ENCODE peak calls at places on chromosome 11, in seven cellular contexts. One of them, this sample, is unnamed.

GRCh38 chr11:36092314-36093030 is 148.6 kb downstream of the LDLRAD3 start:
- DNase-seq in left ventricle myocardium inferior: no peak
- DNase-seq in head of caudate nucleus: no peak
- DNase-seq in stimulated activated CD4-positive, alpha-beta T cell treated with anti-CD3 and anti-CD28 coated beads, Interleukin-15, amount 100 ng/mL, for 24 hours: no peak
- DNase-seq in glutamatergic neuron: no peak
- DNase-seq in activated T-cell treated with anti-CD3 and anti-CD28 coated beads for 1 hour: no peak
- DNase-seq in 8988T: no peak
- DNase-seq in this sample: no peak

GRCh38 chr11:15967966-15968365 is 388.4 kb downstream of the SOX6 start:
- DNase-seq in stimulated activated CD4-positive, alpha-beta T cell treated with anti-CD3 and anti-CD28 coated beads, Interleukin-15, amount 100 ng/mL, for 24 hours: no peak
- DNase-seq in left ventricle myocardium inferior: no peak
- DNase-seq in head of caudate nucleus: no peak
- DNase-seq in activated T-cell treated with anti-CD3 and anti-CD28 coated beads for 1 hour: no peak
- DNase-seq in glutamatergic neuron: no peak
- DNase-seq in 8988T: no peak
- DNase-seq in this sample: peak; percentile 7

GRCh38 chr11:20042717-20043392 is 117.4 kb downstream of the DBX1 start:
- DNase-seq in glutamatergic neuron: peak; percentile 54
- DNase-seq in 8988T: no peak
- DNase-seq in stimulated activated CD4-positive, alpha-beta T cell treated with anti-CD3 and anti-CD28 coated beads, Interleukin-15, amount 100 ng/mL, for 24 hours: no peak
- DNase-seq in head of caudate nucleus: no peak
- DNase-seq in left ventricle myocardium inferior: no peak
- DNase-seq in activated T-cell treated with anti-CD3 and anti-CD28 coated beads for 1 hour: no peak
- DNase-seq in this sample: no peak

GRCh38 chr11:113474362-113475159 is 637 bp downstream of the DRD2 start:
- DNase-seq in glutamatergic neuron: peak; percentile 66
- DNase-seq in left ventricle myocardium inferior: peak; percentile 69
- DNase-seq in 8988T: peak; percentile 81
- DNase-seq in head of caudate nucleus: peak; percentile 74
- DNase-seq in stimulated activated CD4-positive, alpha-beta T cell treated with anti-CD3 and anti-CD28 coated beads, Interleukin-15, amount 100 ng/mL, for 24 hours: peak; percentile 63
- DNase-seq in activated T-cell treated with anti-CD3 and anti-CD28 coated beads for 1 hour: peak; percentile 33
- DNase-seq in this sample: peak; percentile 72

GRCh38 chr11:75277991-75278790 is 37.6 kb downstream of the TPBGL start:
- DNase-seq in stimulated activated CD4-positive, alpha-beta T cell treated with anti-CD3 and anti-CD28 coated beads, Interleukin-15, amount 100 ng/mL, for 24 hours: no peak
- DNase-seq in head of caudate nucleus: no peak
- DNase-seq in glutamatergic neuron: no peak
- DNase-seq in 8988T: peak; percentile 8
- DNase-seq in left ventricle myocardium inferior: peak; percentile 6
- DNase-seq in activated T-cell treated with anti-CD3 and anti-CD28 coated beads for 1 hour: no peak
- DNase-seq in this sample: no peak

GRCh38 chr11:131897976-131898375 is 527.6 kb downstream of the NTM start:
- DNase-seq in stimulated activated CD4-positive, alpha-beta T cell treated with anti-CD3 and anti-CD28 coated beads, Interleukin-15, amount 100 ng/mL, for 24 hours: no peak
- DNase-seq in activated T-cell treated with anti-CD3 and anti-CD28 coated beads for 1 hour: no peak
- DNase-seq in left ventricle myocardium inferior: no peak
- DNase-seq in glutamatergic neuron: no peak
- DNase-seq in head of caudate nucleus: no peak
- DNase-seq in 8988T: no peak
- DNase-seq in this sample: no peak

GRCh38 chr11:72712168-72712721 is 38.0 kb upstream of the PDE2A start:
- DNase-seq in 8988T: no peak
- DNase-seq in left ventricle myocardium inferior: peak; percentile 68
- DNase-seq in glutamatergic neuron: no peak
- DNase-seq in stimulated activated CD4-positive, alpha-beta T cell treated with anti-CD3 and anti-CD28 coated beads, Interleukin-15, amount 100 ng/mL, for 24 hours: no peak
- DNase-seq in head of caudate nucleus: peak; percentile 47
- DNase-seq in activated T-cell treated with anti-CD3 and anti-CD28 coated beads for 1 hour: no peak
- DNase-seq in this sample: peak; percentile 69

GRCh38 chr11:115379528-115379927 is 124.7 kb downstream of the CADM1 start:
- DNase-seq in activated T-cell treated with anti-CD3 and anti-CD28 coated beads for 1 hour: no peak
- DNase-seq in left ventricle myocardium inferior: no peak
- DNase-seq in head of caudate nucleus: no peak
- DNase-seq in 8988T: no peak
- DNase-seq in stimulated activated CD4-positive, alpha-beta T cell treated with anti-CD3 and anti-CD28 coated beads, Interleukin-15, amount 100 ng/mL, for 24 hours: no peak
- DNase-seq in glutamatergic neuron: no peak
- DNase-seq in this sample: no peak

GRCh38 chr11:15944460-15944859 is 411.9 kb downstream of the SOX6 start:
- DNase-seq in left ventricle myocardium inferior: no peak
- DNase-seq in glutamatergic neuron: no peak
- DNase-seq in head of caudate nucleus: no peak
- DNase-seq in 8988T: no peak
- DNase-seq in stimulated activated CD4-positive, alpha-beta T cell treated with anti-CD3 and anti-CD28 coated beads, Interleukin-15, amount 100 ng/mL, for 24 hours: no peak
- DNase-seq in activated T-cell treated with anti-CD3 and anti-CD28 coated beads for 1 hour: no peak
- DNase-seq in this sample: no peak

GRCh38 chr11:111525456-111525855 is 10.9 kb downstream of the HOATZ start:
- DNase-seq in stimulated activated CD4-positive, alpha-beta T cell treated with anti-CD3 and anti-CD28 coated beads, Interleukin-15, amount 100 ng/mL, for 24 hours: no peak
- DNase-seq in head of caudate nucleus: no peak
- DNase-seq in glutamatergic neuron: no peak
- DNase-seq in 8988T: no peak
- DNase-seq in left ventricle myocardium inferior: no peak
- DNase-seq in activated T-cell treated with anti-CD3 and anti-CD28 coated beads for 1 hour: no peak
- DNase-seq in this sample: no peak

GRCh38 chr11:88480217-88480616 is 142.7 kb upstream of the CTSC start:
- DNase-seq in glutamatergic neuron: no peak
- DNase-seq in stimulated activated CD4-positive, alpha-beta T cell treated with anti-CD3 and anti-CD28 coated beads, Interleukin-15, amount 100 ng/mL, for 24 hours: no peak
- DNase-seq in activated T-cell treated with anti-CD3 and anti-CD28 coated beads for 1 hour: no peak
- DNase-seq in left ventricle myocardium inferior: no peak
- DNase-seq in head of caudate nucleus: no peak
- DNase-seq in 8988T: no peak
- DNase-seq in this sample: no peak

GRCh38 chr11:66100272-66101037 is 30.4 kb downstream of the PACS1 start:
- DNase-seq in head of caudate nucleus: peak; percentile 48
- DNase-seq in left ventricle myocardium inferior: peak; percentile 81
- DNase-seq in activated T-cell treated with anti-CD3 and anti-CD28 coated beads for 1 hour: peak; percentile 55
- DNase-seq in 8988T: no peak
- DNase-seq in glutamatergic neuron: no peak
- DNase-seq in stimulated activated CD4-positive, alpha-beta T cell treated with anti-CD3 and anti-CD28 coated beads, Interleukin-15, amount 100 ng/mL, for 24 hours: peak; percentile 73
- DNase-seq in this sample: peak; percentile 60

GRCh38 chr11:134625151-134625550 is 213.1 kb upstream of the B3GAT1 start:
- DNase-seq in activated T-cell treated with anti-CD3 and anti-CD28 coated beads for 1 hour: no peak
- DNase-seq in head of caudate nucleus: no peak
- DNase-seq in left ventricle myocardium inferior: no peak
- DNase-seq in stimulated activated CD4-positive, alpha-beta T cell treated with anti-CD3 and anti-CD28 coated beads, Interleukin-15, amount 100 ng/mL, for 24 hours: no peak
- DNase-seq in glutamatergic neuron: no peak
- DNase-seq in 8988T: no peak
- DNase-seq in this sample: no peak

GRCh38 chr11:70742553-70743291 is 344.4 kb downstream of the CTTN start:
- DNase-seq in 8988T: no peak
- DNase-seq in left ventricle myocardium inferior: no peak
- DNase-seq in stimulated activated CD4-positive, alpha-beta T cell treated with anti-CD3 and anti-CD28 coated beads, Interleukin-15, amount 100 ng/mL, for 24 hours: no peak
- DNase-seq in activated T-cell treated with anti-CD3 and anti-CD28 coated beads for 1 hour: no peak
- DNase-seq in glutamatergic neuron: no peak
- DNase-seq in head of caudate nucleus: no peak
- DNase-seq in this sample: no peak

GRCh38 chr11:86473991-86474833 is 99.5 kb downstream of the CCDC81 start:
- DNase-seq in glutamatergic neuron: no peak
- DNase-seq in head of caudate nucleus: no peak
- DNase-seq in left ventricle myocardium inferior: peak; percentile 44
- DNase-seq in activated T-cell treated with anti-CD3 and anti-CD28 coated beads for 1 hour: no peak
- DNase-seq in 8988T: no peak
- DNase-seq in stimulated activated CD4-positive, alpha-beta T cell treated with anti-CD3 and anti-CD28 coated beads, Interleukin-15, amount 100 ng/mL, for 24 hours: no peak
- DNase-seq in this sample: no peak

GRCh38 chr11:46336781-46337180 is 10.5 kb upstream of the DGKZ start:
- DNase-seq in activated T-cell treated with anti-CD3 and anti-CD28 coated beads for 1 hour: no peak
- DNase-seq in glutamatergic neuron: no peak
- DNase-seq in head of caudate nucleus: no peak
- DNase-seq in stimulated activated CD4-positive, alpha-beta T cell treated with anti-CD3 and anti-CD28 coated beads, Interleukin-15, amount 100 ng/mL, for 24 hours: no peak
- DNase-seq in 8988T: no peak
- DNase-seq in left ventricle myocardium inferior: no peak
- DNase-seq in this sample: no peak

GRCh38 chr11:6594142-6594768 is 9.2 kb downstream of the RRP8 start:
- DNase-seq in head of caudate nucleus: no peak
- DNase-seq in activated T-cell treated with anti-CD3 and anti-CD28 coated beads for 1 hour: no peak
- DNase-seq in left ventricle myocardium inferior: no peak
- DNase-seq in 8988T: no peak
- DNase-seq in stimulated activated CD4-positive, alpha-beta T cell treated with anti-CD3 and anti-CD28 coated beads, Interleukin-15, amount 100 ng/mL, for 24 hours: no peak
- DNase-seq in glutamatergic neuron: no peak
- DNase-seq in this sample: no peak

This sample was measured in globus pallidus.